ENCODE peak calls at places on chromosome 2, in five cellular contexts. N is COR-L47; K is stimulated activated naive CD8-positive, alpha-beta T cell treated with anti-CD3 and anti-CD28 coated beads, Interleukin-15, Interleukin-2, amounts not matched to agents 100 U/mL and 50 U/mL, for 24 hours; P is NAMALWA; G is T1000. H is an unnamed sample.

GRCh38 chr2:230868947-230869690 is 4.4 kb downstream of the ITM2C start:
- DNase-seq in N (no peak), K (no peak), P (no peak), G (no peak), H (no peak)

GRCh38 chr2:56195563-56195962 is 11.8 kb downstream of the CCDC85A start:
- DNase-seq in N (no peak), K (no peak), P (no peak), G (no peak), H (no peak)

GRCh38 chr2:152504618-152505017 is 169.6 kb downstream of the FMNL2 start:
- DNase-seq in N (no peak), K (no peak), P (no peak), G (no peak), H (no peak)

GRCh38 chr2:117960231-117960630 is 53.6 kb downstream of the CCDC93 start:
- DNase-seq in N (no peak), K (no peak), P (no peak), G (no peak), H (no peak)

GRCh38 chr2:42458396-42458795 is 35.4 kb downstream of the KCNG3 start:
- DNase-seq in N (no peak), K (no peak), P (no peak), G (no peak), H (no peak)

GRCh38 chr2:241413929-241414580 is 58.0 kb downstream of the FARP2 start:
- DNase-seq in N (no peak), K (no peak), P (no peak), G (no peak), H (no peak)

GRCh38 chr2:102062802-102063201 is 71.0 kb downstream of the IL1R2 start:
- DNase-seq in N (no peak), K (no peak), P (no peak), G (no peak), H (no peak)

GRCh38 chr2:134261398-134262131 is 7.7 kb downstream of the MGAT5 start:
- DNase-seq in N (no peak), K (no peak), P (peak), G (no peak), H (peak)

GRCh38 chr2:146527166-146527565 is 1317.7 kb upstream of the ACVR2A start:
- DNase-seq in N (no peak), K (no peak), P (no peak), G (no peak), H (no peak)

GRCh38 chr2:65061146-65061909 is 5.1 kb downstream of the CEP68 start:
- DNase-seq in N (no peak), K (no peak), P (no peak), G (no peak), H (no peak)

GRCh38 chr2:236180831-236181453 is 12.8 kb upstream of the GBX2 start:
- DNase-seq in N (no peak), K (peak), P (peak), G (peak), H (peak)

GRCh38 chr2:38620282-38620977 is 17.7 kb upstream of the HNRNPLL start:
- DNase-seq in N (no peak), K (no peak), P (no peak), G (no peak), H (no peak)

GRCh38 chr2:217061916-217062315 is 202.1 kb upstream of the TNP1 start:
- DNase-seq in N (no peak), K (no peak), P (no peak), G (no peak), H (no peak)

GRCh38 chr2:5373200-5373599 is 319.0 kb upstream of the SOX11 start:
- DNase-seq in N (no peak), K (no peak), P (no peak), G (no peak), H (no peak)